ENCODE peak calls at places on chromosomes 2 and 18, in five cellular contexts. K is uterus, G is MM.1S, Z is esophagus squamous epithelium, D is lung. Q is an unnamed sample.
A peak's percentile ranks its signal among the peaks of the same experiment; 100 is the strongest.

GRCh38 chr2:113232730-113233129 is 46.0 kb downstream of the PAX8 start:
- DNase-seq in K (no peak), Z (no peak), G (no peak), D (no peak), Q (no peak)

GRCh38 chr2:1795842-1796580 is 51.7 kb upstream of the PXDN start:
- DNase-seq in G (no peak), D (no peak), Z (no peak), K (no peak), Q (no peak)

GRCh38 chr2:3108710-3109702 is 268.6 kb downstream of the EIPR1 start:
- DNase-seq in D (peak; percentile 22), Z (no peak), G (no peak), K (no peak), Q (peak; percentile 75)

GRCh38 chr2:100986157-100986556 is 15.9 kb upstream of the RPL31 start:
- DNase-seq in Z (no peak), K (no peak), G (no peak), D (no peak), Q (no peak)

GRCh38 chr18:37698508-37699035 is 133.0 kb upstream of the CELF4 start:
- DNase-seq in Z (no peak), G (no peak), K (no peak), D (no peak), Q (no peak)

GRCh38 chr2:217393585-217394032 is 533.7 kb upstream of the TNP1 start:
- DNase-seq in G (no peak), K (peak; percentile 95), Z (no peak), D (peak; percentile 46), Q (peak; percentile 94)

GRCh38 chr2:112938904-112939303 is 27.9 kb downstream of the IL37 start:
- DNase-seq in G (no peak), D (no peak), Z (no peak), K (no peak), Q (no peak)

GRCh38 chr2:126344498-126344897 is 311.5 kb upstream of the GYPC start:
- DNase-seq in D (no peak), Z (no peak), G (no peak), K (no peak), Q (no peak)

GRCh38 chr2:238043851-238044250 is 16.9 kb upstream of the SCLY start:
- DNase-seq in Z (no peak), G (no peak), D (no peak), K (no peak), Q (no peak)

GRCh38 chr2:144217853-144218633 is 301.9 kb downstream of the ZEB2 start:
- DNase-seq in D (no peak), K (no peak), G (no peak), Z (no peak), Q (no peak)

GRCh38 chr2:205660521-205661124 is 21.7 kb upstream of the NRP2 start:
- DNase-seq in Z (no peak), K (peak; percentile 67), G (no peak), D (no peak), Q (peak; percentile 91)

GRCh38 chr2:177483531-177483930 is 91.0 kb downstream of the AGPS start:
- DNase-seq in D (no peak), Z (no peak), K (no peak), G (no peak), Q (no peak)
- H3K4me3 ChIP-seq in D (no peak overlapping the region), Z (no peak overlapping the region), K (no peak overlapping the region), G (no peak overlapping the region), Q (no peak overlapping the region)

GRCh38 chr2:43898134-43898957 is 59.6 kb downstream of the ABCG8 start:
- DNase-seq in Z (no peak), D (peak; percentile 50), G (no peak), K (no peak), Q (no peak)
- TF ChIP-seq CTCF in Z (no peak), D (no peak), G (no peak), K (no peak), Q (no peak)

GRCh38 chr2:197210450-197210849 is 100.1 kb downstream of the ANKRD44 start:
- DNase-seq in G (no peak), Z (no peak), K (no peak), D (no peak), Q (peak; percentile 55)
- H3K4me1 ChIP-seq in G (peaks cover 76% of the 10 kb centered on the region), Z (peaks cover 34% of the 10 kb centered on the region), K (no peaks in the 10 kb centered on the region), D (peaks cover 7% of the 10 kb centered on the region), Q (peaks cover 78% of the 10 kb centered on the region)

DNA sequence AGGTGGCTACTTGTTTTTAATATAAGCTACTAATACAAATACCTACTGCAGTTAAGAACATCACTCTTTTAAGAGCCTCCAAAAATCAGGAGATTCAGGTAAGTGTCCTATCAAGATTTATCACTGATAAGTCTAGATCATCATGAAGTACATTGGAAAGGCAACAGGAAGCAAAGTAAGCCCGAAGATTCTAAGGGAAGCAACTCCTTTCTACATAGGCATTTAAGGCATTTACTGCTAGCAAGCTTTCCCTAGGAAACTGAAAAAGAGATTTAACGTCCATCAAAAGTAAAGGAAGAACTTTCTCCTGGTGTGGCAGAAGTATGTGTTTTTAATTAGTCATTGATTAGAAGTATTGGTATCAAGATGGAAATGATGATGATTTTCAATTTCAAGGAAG is 3.7 kb downstream of the STK17B start:
- DNase-seq in D (no peak), Z (no peak), G (no peak), K (no peak), Q (no peak)
- H3K4me3 ChIP-seq in D (no peak overlapping the region), Z (peak overlapping the region; percentile 98), G (peak overlapping the region; percentile 92), K (no peak overlapping the region), Q (no peak overlapping the region)

DNA sequence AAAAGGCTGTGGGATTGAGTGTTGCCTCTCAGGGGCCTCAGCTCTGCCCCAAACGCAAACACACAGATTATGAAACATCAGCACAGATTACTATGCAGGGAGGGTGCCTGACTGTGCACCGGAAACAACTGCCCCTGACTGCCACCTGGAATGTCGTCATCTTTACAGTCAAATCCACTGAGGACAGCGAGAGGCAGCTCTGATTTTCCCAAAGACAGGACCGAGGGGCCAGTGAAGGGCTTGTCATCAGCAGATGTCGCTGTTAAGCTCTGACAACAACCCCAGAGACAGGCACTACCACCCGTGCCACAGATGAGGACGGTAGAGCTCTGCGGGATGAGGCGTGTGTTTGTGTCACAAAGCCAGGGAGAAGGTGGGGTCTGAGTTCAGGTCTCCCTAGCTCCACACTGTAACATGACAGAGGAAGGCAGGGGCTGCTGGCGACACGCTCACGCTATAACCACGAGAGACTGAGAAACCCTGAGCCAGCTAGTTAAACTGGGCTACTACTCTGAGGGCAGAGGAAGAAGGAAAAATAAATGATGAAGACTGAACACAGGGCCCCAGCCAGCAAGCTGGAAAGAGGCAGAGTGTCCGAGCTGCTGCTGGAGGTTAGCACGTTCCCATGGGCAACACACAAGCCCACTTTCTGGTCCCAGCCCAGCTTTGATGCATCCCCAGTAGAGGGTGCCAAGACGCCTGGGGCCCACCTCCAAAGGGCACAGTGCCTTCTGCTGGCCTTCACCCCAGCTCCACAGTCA is 47.0 kb downstream of the PARD6G start:
- DNase-seq in D (peak; percentile 27), G (no peak), K (no peak), Z (no peak), Q (peak; percentile 89)
- TF ChIP-seq CTCF in D (no peak), G (no peak), K (no peak), Z (no peak), Q (no peak)

GRCh38 chr18:70156886-70157285 is 48.6 kb downstream of the RTTN start:
- DNase-seq in G (no peak), K (no peak), D (no peak), Z (no peak), Q (no peak)
- H3K4me1 ChIP-seq in G (peaks cover 24% of the 10 kb centered on the region), K (no peaks in the 10 kb centered on the region), D (no peaks in the 10 kb centered on the region), Z (no peaks in the 10 kb centered on the region), Q (no peaks in the 10 kb centered on the region)

GRCh38 chr2:45571940-45572339 is 39.1 kb downstream of the SRBD1 start:
- DNase-seq in Z (no peak), G (no peak), K (no peak), D (no peak), Q (no peak)

GRCh38 chr2:45578056-45578843 is 32.8 kb downstream of the SRBD1 start:
- DNase-seq in D (no peak), Z (no peak), K (no peak), G (peak; percentile 57), Q (no peak)

GRCh38 chr2:45572979-45573378 is 38.1 kb downstream of the SRBD1 start:
- DNase-seq in K (no peak), D (no peak), Z (no peak), G (no peak), Q (no peak)

GRCh38 chr2:45577426-45577825 is 33.6 kb downstream of the SRBD1 start:
- DNase-seq in G (no peak), Z (no peak), K (no peak), D (no peak), Q (no peak)

DNA sequence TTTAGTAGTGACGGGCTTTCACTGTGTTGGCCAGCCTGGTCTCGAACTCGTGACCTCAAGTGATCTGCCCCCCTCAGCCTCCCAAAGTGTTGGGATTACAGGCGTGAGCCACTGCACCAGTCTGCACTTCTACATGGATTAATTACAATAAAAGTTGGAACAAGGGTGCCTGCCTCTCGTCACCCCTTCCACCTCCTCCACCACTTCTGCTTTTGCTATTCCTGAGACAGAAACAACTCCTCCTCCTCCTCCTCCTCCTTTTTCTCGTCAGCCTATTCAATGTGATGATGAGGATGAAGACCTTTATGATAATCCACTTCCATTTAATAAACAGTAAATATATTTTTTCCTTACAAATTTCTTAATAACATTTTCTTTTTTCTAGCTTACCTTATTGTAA is 35.2 kb downstream of the SRBD1 start:
- DNase-seq in G (no peak), D (no peak), Z (no peak), K (no peak), Q (no peak)
- H3K4me3 ChIP-seq in G (no peak overlapping the region), D (no peak overlapping the region), Z (no peak overlapping the region), K (no peak overlapping the region), Q (no peak overlapping the region)

DNA sequence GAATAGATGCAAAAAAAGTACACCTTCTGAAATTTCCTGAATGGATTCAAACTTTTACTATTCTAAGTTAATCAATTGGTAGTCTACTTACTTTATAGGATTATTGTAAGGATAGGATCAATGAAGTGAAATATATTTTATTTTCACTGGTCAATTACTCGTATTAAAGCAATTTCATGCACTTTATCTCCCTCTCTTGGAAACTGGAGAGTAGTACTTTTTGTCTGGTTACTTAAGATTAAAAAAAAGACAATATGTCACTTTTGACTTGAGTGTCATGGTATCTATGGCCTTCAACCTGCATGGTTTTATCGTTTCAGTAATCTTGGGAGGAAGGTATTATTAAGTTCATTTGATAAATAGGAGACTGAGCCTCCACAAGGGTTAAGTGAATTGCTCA is 1.0 kb upstream of the KYNU start:
- DNase-seq in D (no peak), G (no peak), K (no peak), Z (no peak), Q (no peak)
- TF ChIP-seq CTCF in D (no peak), G (no peak), K (no peak), Z (no peak), Q (no peak)

DNA sequence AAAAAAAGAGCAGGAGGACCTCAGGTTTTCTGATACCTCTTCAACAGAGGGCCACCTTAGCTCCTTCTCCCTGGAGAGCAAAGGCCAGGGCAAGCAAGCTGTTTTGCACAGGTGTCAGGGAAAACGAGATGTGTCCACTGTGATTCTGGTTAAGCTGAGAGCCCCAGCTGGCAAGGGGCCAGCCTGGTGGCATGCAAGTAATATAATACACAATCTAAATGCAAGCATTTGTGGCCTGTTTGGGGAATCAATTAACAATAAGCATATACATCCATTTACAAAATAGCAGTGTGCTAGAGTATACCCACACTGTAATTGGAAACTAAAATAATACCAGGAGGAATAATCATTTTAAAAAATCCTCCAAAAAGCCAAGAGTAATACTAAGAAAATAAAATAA is 96.5 kb upstream of the SLC14A2 start:
- DNase-seq in Z (no peak), G (no peak), K (no peak), D (no peak), Q (no peak)
- H3K4me1 ChIP-seq in Z (peaks cover 34% of the 10 kb centered on the region), G (no peaks in the 10 kb centered on the region), K (peaks cover 6% of the 10 kb centered on the region), D (no peaks in the 10 kb centered on the region), Q (peaks cover 47% of the 10 kb centered on the region)

Q was measured in esophagus muscularis mucosa.